ENCODE peak calls at places on chromosomes 4 and X, in four cellular contexts. Q is K562, I is HepG2, G is A549. D is an unnamed sample.

GRCh38 chr4:10762541-10762940 is 78.0 kb upstream of the CLNK start:
- DNase-seq in Q (no peak), I (no peak), G (no peak), D (no peak)

GRCh38 chr4:76383001-76383400 is 37.9 kb downstream of the CCDC158 start:
- DNase-seq in Q (no peak), I (no peak), G (no peak), D (no peak)

GRCh38 chrX:153946910-153947769 is 2.7 kb upstream of the RENBP start:
- DNase-seq in Q (peak), I (peak), G (peak), D (peak)

GRCh38 chr4:145041378-145041777 is 56.6 kb downstream of the ANAPC10 start:
- DNase-seq in Q (no peak), I (no peak), G (no peak), D (no peak)

GRCh38 chr4:137203601-137204000 is 328.7 kb downstream of the PCDH18 start:
- DNase-seq in Q (no peak), I (no peak), G (no peak), D (no peak)

GRCh38 chr4:17335371-17335770 is 176.5 kb downstream of the QDPR start:
- DNase-seq in Q (no peak), I (no peak), G (no peak), D (no peak)

GRCh38 chrX:154490021-154490413 is 412 bp downstream of the SLC10A3 start:
- DNase-seq in Q (peak), I (no peak), G (peak), D (peak)

GRCh38 chrX:120380699-120381098 is 18.8 kb downstream of the ATP1B4 start:
- DNase-seq in Q (peak), I (peak), G (peak), D (peak)

GRCh38 chrX:80765226-80765625 is 44.5 kb downstream of the BRWD3 start:
- DNase-seq in Q (no peak), I (peak), G (peak), D (no peak)

GRCh38 chr4:52195882-52196281 is 144.8 kb downstream of the SPATA18 start:
- DNase-seq in Q (no peak), I (no peak), G (no peak), D (no peak)

GRCh38 chr4:168803727-168804126 is 206.3 kb downstream of the CBR4 start:
- DNase-seq in Q (no peak), I (no peak), G (no peak), D (peak)

GRCh38 chr4:147782087-147782781 is 50.3 kb downstream of the ARHGAP10 start:
- DNase-seq in Q (no peak), I (no peak), G (no peak), D (peak)

GRCh38 chrX:82092307-82092706 is 890.4 kb downstream of the SH3BGRL start:
- DNase-seq in Q (no peak), I (no peak), G (no peak), D (no peak)

GRCh38 chrX:82087699-82088098 is 885.8 kb downstream of the SH3BGRL start:
- DNase-seq in Q (no peak), I (no peak), G (no peak), D (no peak)
- H3K4me3 ChIP-seq in Q (no peak), I (no peak), G (no peak), D (no peak)

DNA sequence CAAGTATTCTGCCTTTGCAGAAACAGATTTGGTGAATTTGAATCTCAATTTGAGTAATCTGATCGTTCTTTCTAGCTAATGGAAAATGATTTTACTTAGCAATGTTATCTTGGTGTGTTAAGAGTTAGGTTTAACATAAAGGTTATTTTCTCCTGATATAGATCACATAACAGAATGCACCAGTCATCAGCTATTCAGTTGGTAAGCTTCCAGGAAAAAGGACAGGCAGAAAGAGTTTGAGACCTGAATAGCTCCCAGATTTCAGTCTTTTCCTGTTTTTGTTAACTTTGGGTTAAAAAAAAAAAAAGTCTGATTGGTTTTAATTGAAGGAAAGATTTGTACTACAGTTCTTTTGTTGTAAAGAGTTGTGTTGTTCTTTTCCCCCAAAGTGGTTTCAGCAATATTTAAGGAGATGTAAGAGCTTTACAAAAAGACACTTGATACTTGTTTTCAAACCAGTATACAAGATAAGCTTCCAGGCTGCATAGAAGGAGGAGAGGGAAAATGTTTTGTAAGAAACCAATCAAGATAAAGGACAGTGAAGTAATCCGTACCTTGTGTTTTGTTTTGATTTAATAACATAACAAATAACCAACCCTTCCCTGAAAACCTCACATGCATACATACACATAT is 15.3 kb downstream of the PLP1 start:
- DNase-seq in Q (no peak), I (no peak), G (no peak), D (peak)
- TF ChIP-seq MYC in Q (no peak), I (no peak), G (no peak), D (no peak)

GRCh38 chr4:77697860-77698599 is 92.4 kb downstream of the CXCL13 start:
- DNase-seq in Q (peak), I (peak), G (peak), D (peak)
- TF ChIP-seq JUN in Q (no peak), I (no peak), G (no peak), D (no peak)

GRCh38 chr4:54231419-54232150 is 2.5 kb downstream of the PDGFRA start:
- DNase-seq in Q (no peak), I (no peak), G (no peak), D (no peak)

GRCh38 chr4:54233697-54234496 is 4.8 kb downstream of the PDGFRA start:
- DNase-seq in Q (peak), I (peak), G (peak), D (peak)

GRCh38 chr4:54232151-54232688 is 3.1 kb downstream of the PDGFRA start:
- DNase-seq in Q (no peak), I (no peak), G (no peak), D (no peak)

GRCh38 chr4:54233128-54233696 is 4.1 kb downstream of the PDGFRA start:
- DNase-seq in Q (peak), I (peak), G (peak), D (peak)

DNA sequence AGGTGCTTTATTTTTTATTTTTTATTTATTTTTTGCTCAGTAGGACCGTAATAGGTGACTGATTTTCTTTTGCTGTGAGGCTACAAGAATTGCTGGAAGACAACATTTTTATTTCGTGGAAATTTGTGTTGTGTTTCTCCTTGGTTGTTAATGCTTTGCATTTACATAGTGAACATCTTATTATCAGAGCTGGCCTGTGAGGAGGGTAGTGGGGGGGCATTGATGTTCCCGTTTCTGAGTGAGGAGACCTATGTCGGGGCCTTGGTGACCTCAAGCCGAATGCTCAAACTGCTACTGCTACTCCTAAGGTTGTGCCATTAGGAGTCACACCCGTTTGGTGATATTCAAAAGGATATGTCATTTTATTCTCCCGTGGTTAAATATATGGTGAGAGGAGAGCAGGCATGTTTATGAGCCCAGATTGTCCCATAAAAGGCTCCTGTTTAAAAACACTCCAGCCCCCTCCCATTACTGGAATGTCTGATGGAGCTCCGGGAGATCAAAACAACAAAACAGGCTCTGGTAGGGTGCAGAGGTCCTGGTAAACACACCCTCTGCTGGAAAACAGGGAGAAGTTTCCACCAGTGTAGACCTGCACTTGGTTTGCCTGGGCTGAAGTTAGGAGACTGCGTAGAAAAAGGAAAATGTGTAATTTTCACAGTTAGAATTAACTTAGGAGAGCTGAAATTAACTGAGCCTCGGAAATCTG is 5.6 kb downstream of the PDGFRA start:
- DNase-seq in Q (no peak), I (no peak), G (no peak), D (no peak)
- H3K4me3 ChIP-seq in Q (no peak), I (no peak), G (peak), D (no peak)

DNA sequence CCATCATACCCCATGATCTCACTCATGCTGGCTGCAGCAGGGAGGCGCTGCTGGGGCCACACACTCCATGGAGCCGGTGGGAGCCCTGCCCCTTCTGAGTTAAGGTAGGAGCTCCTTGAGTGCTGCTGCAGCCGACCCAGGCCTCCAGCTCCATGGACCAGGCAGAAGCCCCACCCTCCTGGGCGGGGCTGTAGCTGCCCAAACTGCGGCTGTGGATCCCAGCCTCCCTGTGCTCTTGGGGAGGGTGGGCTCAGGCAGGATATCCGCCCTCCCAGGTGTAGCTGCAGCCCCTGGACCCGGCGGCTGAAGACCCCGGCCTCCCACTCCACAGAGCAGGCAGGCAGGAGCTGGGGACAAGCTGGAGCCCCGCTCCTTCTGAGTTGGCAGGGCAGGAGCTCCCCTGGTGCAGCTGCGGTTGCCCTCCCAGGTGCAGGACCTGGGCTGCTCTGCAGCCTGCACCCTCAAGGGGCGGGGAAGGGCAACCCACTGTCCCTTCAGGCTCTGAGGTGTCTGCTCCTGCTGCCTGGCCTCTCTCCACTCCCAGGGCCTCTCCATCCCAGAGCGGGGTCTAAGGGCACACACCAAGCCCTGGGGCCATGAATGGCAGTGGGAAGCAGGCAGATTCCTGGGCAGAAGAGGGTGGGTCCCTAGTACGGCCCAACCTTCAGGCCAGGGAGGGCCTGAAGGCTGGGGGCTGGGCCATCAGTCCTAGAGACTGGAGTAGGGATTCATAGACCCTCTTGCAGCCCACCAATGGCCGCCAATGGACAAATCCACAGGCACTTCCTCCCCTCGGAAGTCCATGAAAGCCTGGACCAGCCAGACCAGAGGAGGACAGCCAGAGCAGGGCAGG is 466.1 kb downstream of the DTHD1 start:
- DNase-seq in Q (peak), I (no peak), G (no peak), D (no peak)
- TF ChIP-seq MYC in Q (no peak), I (no peak), G (no peak), D (no peak)

DNA sequence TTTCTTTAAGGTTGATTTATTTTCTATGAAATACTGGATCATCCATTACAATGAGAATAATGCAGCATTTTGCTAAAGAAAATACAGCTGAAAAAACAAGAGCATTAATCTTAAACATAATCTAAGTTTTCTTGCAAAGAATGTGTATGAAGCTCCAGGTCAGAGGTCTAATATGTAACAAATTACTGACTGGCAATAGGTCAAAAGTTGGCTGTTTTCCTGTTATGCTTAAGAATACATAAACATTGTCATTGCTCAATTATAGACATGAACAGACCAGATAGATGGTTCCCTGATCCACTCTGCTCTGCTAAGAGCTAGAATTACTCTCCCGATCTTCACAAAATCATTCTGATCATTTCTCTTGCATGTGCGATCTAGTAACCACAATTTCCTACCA is 718.6 kb downstream of the PDHA2 start:
- DNase-seq in Q (no peak), I (no peak), G (no peak), D (peak)
- TF ChIP-seq JUN in Q (no peak), I (no peak), G (no peak), D (no peak)

GRCh38 chr4:107269175-107269574 is 233.1 kb upstream of the DKK2 start:
- DNase-seq in Q (no peak), I (no peak), G (no peak), D (no peak)
- H3K4me3 ChIP-seq in Q (no peak), I (no peak), G (no peak), D (no peak)

DNA sequence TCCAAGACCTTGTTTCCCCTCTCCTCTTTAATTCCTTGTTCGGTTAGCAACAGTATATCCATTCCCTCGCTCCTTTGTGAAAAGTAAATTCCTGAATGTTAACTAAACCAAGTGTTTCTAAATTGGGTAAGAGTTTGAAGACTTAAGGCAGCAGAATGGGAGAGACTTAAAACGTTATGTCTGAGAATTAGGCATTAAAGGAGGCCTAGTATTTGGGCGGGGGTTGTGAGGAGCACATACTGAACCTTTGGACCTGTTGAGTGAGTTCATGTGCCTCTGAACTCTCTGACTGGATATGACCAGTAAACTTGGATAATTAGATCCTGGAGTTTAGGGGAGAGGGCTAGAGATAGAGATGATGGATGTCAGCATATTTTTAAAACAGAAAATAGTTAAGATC is 1.2 kb downstream of the MSMO1 start:
- DNase-seq in Q (peak), I (peak), G (no peak), D (peak)
- TF ChIP-seq MYC in Q (no peak), I (no peak), G (no peak), D (no peak)